ENCODE peak calls at places on chromosomes 16 and 17, in seven cellular contexts. T is heart left ventricle, N is suprapubic skin, Y is prostate gland, P is lower leg skin, I is body of pancreas, K is transverse colon. R is an unnamed sample.

GRCh38 chr17:68906638-68907037 is 48.6 kb downstream of the ABCA8 start:
- DNase-seq in N (no peak), I (no peak), K (no peak), P (no peak), T (no peak), Y (no peak), R (no peak)

GRCh38 chr16:17367034-17367433 is 103.7 kb downstream of the XYLT1 start:
- DNase-seq in I (no peak), K (no peak), Y (no peak), T (no peak), N (no peak), P (no peak), R (no peak)

GRCh38 chr17:43125967-43126910 is 1.1 kb upstream of the BRCA1 start:
- DNase-seq in K (peak), Y (no peak), T (peak), I (no peak), N (no peak), P (no peak), R (no peak)

GRCh38 chr16:79988721-79989220 is 388.2 kb upstream of the MAF start:
- DNase-seq in Y (no peak), I (no peak), K (no peak), P (no peak), T (no peak), N (no peak), R (no peak)

GRCh38 chr17:15463363-15463762 is 4.1 kb downstream of the CDRT4 start:
- DNase-seq in N (peak), I (peak), P (no peak), K (peak), Y (no peak), T (no peak), R (peak)

GRCh38 chr17:32671891-32672290 is 185.1 kb downstream of the CDK5R1 start:
- DNase-seq in K (peak), T (no peak), P (peak), N (no peak), I (peak), Y (no peak), R (peak)

GRCh38 chr16:3152273-3153076 is 17.6 kb downstream of the ZNF213 start:
- DNase-seq in I (peak), T (peak), Y (peak), P (peak), N (peak), K (peak), R (peak)

GRCh38 chr17:33732116-33732515 is 439.0 kb upstream of the ASIC2 start:
- DNase-seq in K (no peak), P (no peak), Y (no peak), N (no peak), T (no peak), I (no peak), R (no peak)

GRCh38 chr16:56356276-56357241 is 68.8 kb downstream of the AMFR start:
- DNase-seq in P (peak), N (peak), K (peak), Y (peak), T (peak), I (peak), R (peak)

GRCh38 chr16:57622361-57623250 is 5.8 kb upstream of the ADGRG1 start:
- DNase-seq in N (peak), P (peak), K (no peak), Y (no peak), T (peak), I (peak), R (peak)

GRCh38 chr16:84356591-84357116 is 11.7 kb upstream of the ATP2C2 start:
- DNase-seq in Y (peak), N (no peak), P (no peak), T (no peak), K (peak), I (no peak), R (no peak)

GRCh38 chr17:79033741-79034501 is 10.0 kb downstream of the C1QTNF1 start:
- DNase-seq in I (no peak), T (peak), Y (peak), N (peak), K (no peak), P (peak), R (peak)

GRCh38 chr16:88665148-88665547 is 2.3 kb upstream of the MVD start:
- DNase-seq in K (no peak), P (peak), N (no peak), T (no peak), Y (no peak), I (peak), R (no peak)

GRCh38 chr17:63697341-63698286 is 2.3 kb downstream of the LIMD2 start:
- DNase-seq in T (peak), Y (no peak), N (no peak), P (peak), I (peak), K (peak), R (no peak)

GRCh38 chr17:44782349-44782850 is 23.6 kb downstream of the ADAM11 start:
- DNase-seq in I (no peak), P (no peak), K (no peak), N (peak), T (no peak), Y (no peak), R (no peak)

GRCh38 chr16:16992986-16993783 is 477.6 kb downstream of the XYLT1 start:
- DNase-seq in K (no peak), Y (no peak), I (no peak), T (no peak), P (no peak), N (no peak), R (no peak)

GRCh38 chr16:84247341-84247740 is 7.5 kb upstream of the KCNG4 start:
- DNase-seq in Y (no peak), P (no peak), N (no peak), K (no peak), T (no peak), I (no peak), R (no peak)

GRCh38 chr17:57086069-57086930 is 1.3 kb downstream of the AKAP1 start:
- DNase-seq in P (peak), N (peak), I (peak), Y (no peak), K (peak), T (no peak), R (peak)

GRCh38 chr17:21475555-21475954 is 99.4 kb downstream of the KCNJ12 start:
- DNase-seq in P (peak), N (peak), Y (no peak), K (no peak), T (no peak), I (no peak), R (no peak)

GRCh38 chr17:44628234-44629188 is 27.8 kb upstream of the MEIOC start:
- DNase-seq in K (no peak), Y (no peak), I (peak), P (no peak), T (peak), N (no peak), R (peak)

GRCh38 chr17:75489511-75489955 is 25.8 kb downstream of the CASKIN2 start:
- DNase-seq in K (no peak), T (no peak), Y (no peak), I (no peak), N (no peak), P (no peak), R (no peak)

GRCh38 chr17:4329838-4330237 is 36.6 kb downstream of the UBE2G1 start:
- DNase-seq in T (no peak), N (no peak), P (no peak), K (no peak), I (no peak), Y (no peak), R (no peak)

GRCh38 chr16:89155184-89155679 is 16.3 kb upstream of the CDH15 start:
- DNase-seq in T (peak), I (peak), K (peak), N (peak), Y (peak), P (peak), R (peak)

GRCh38 chr17:75725504-75725903 is 4.2 kb downstream of the ITGB4 start:
- DNase-seq in Y (no peak), N (no peak), T (no peak), I (no peak), K (no peak), P (no peak), R (no peak)

GRCh38 chr17:12133183-12133582 is 112.5 kb downstream of the MAP2K4 start:
- DNase-seq in K (no peak), N (no peak), P (no peak), T (no peak), Y (no peak), I (no peak), R (no peak)

DNA sequence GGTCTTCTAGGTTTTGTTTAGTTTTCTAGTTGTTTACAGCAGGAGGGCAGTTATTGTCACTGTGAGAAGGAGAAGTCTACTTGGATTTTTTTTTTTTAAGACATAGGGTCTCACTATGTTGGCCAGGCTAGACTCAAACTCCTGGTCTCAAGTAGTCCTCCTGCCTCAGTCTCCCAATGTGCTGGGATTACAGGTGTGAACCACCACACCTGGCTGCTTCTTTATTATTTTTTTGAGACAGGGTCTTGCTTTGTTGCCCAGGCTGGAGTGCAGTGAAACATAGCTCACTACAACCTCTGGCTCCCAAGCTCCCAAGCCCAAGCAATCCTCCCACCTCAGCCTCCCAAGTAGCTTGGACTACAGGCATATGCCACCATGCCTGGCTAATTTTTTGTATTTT is 68.3 kb upstream of the STAC2 start:
- DNase-seq in Y (no peak), N (no peak), P (no peak), T (no peak), K (no peak), I (no peak), R (no peak)
- TF ChIP-seq POLR2A in Y (no peak), N (no peak), P (no peak), T (no peak), K (no peak), I (no peak), R (no peak)

DNA sequence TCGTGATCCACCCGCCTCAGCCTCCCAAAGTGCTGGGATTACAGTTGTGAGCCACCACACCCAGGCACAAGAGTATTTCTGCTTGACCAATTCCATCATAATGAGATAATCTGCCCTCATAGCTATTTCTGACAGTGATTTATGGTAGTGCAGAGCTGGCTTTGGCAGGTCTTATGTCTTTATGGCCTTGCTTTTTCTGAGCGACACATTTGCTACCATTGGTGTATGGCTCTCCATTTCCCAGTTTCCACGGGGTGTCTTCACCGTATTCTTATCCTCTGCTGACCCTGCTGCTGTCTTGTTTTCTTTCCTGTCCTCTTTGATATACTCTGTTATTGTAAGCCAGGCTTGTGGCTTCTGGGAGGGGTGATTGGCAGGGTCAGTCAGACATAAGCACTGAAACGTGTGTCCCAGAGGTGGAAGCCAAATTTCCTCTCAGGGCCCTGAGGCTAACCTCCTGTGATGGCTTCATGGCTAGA is 161.1 kb upstream of the TBX2 start:
- DNase-seq in K (no peak), N (no peak), Y (no peak), I (no peak), T (no peak), P (no peak), R (no peak)
- TF ChIP-seq POLR2A in K (no peak), N (no peak), Y (no peak), I (no peak), T (no peak), P (no peak), R (no peak)

GRCh38 chr16:67667817-67668494 is 1.3 kb downstream of the C16orf86 start:
- DNase-seq in Y (peak), I (peak), K (peak), T (peak), N (peak), P (peak), R (peak)

GRCh38 chr16:67666032-67666537 is 465 bp downstream of the ENKD1 start:
- DNase-seq in N (peak), P (no peak), Y (no peak), T (no peak), I (peak), K (peak), R (no peak)

GRCh38 chr16:67665598-67665997 is 952 bp downstream of the ENKD1 start:
- DNase-seq in Y (no peak), P (no peak), N (no peak), I (no peak), K (no peak), T (no peak), R (no peak)

GRCh38 chr16:67667434-67667816 is 811 bp downstream of the C16orf86 start:
- DNase-seq in I (no peak), N (no peak), Y (no peak), T (no peak), K (no peak), P (no peak), R (no peak)

DNA sequence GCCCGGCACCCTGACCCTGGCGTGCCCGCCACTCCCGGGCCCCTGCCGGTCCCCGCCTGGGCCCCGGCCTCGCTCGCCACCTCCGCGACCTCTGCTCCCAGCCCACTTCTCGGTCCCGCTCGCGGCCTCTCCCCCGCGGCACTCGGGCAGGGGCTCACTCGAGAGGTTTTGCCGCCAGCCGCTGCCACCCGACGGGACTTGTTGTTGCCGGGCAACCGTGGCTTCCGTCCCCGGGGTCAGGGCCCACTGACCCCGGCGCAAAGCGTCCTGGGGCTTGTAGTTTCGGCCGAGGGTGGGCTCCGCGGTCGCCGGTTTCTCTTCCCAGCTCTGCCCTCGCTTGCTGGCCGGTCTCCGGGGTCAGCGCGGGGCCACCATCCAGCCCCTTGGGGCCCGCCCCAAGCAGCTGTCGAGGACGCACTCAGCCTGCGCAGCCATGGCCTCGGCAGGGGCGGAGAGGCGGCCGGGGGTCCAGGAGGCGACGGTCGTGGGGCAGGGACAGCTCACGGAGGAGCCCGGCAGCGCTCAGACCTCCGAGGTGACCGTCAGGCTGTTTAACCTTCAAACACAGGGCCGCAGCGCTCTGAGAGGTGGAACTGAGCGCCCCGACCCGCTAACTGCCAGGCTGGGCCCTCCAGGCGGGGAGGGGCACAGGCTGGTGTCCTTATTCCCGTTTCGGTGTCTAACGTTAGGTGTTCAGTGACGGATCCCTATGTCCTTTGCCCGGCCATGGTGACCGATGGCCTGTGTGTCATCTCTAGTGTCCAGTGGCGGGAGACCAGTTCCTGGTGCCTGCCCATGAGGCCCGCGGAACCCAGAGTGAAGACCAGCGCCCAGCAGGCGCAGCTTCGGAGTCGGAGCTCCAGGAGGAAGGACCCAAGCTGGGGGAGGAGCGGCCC is at the start of the genes C16orf86 and ENKD1:
- DNase-seq in N (peak), P (peak), T (peak), Y (peak), I (peak), K (peak), R (peak)
- TF ChIP-seq POLR2A in N (no peak), P (no peak), T (peak), Y (peak), I (no peak), K (no peak), R (no peak)

GRCh38 chr17:50931003-50931878 is 65.1 kb upstream of the TOB1 start:
- DNase-seq in N (peak), K (peak), Y (peak), I (peak), T (peak), P (peak), R (peak)
- TF ChIP-seq POLR2A in N (no peak), K (peak), Y (no peak), I (peak), T (peak), P (no peak), R (no peak)

R was measured in testis.